ENCODE peak calls at places on chromosomes 2 and 18, in five cellular contexts. M, Y, S, K and I are unnamed samples. For H3K4me1, the result is how much of the 10 kb centered on the place peaks cover.

GRCh38 chr18:3294435-3295080 is 32.6 kb downstream of the MYL12B start:
- DNase-seq in M (no peak), Y (no peak), S (no peak), K (no peak), I (no peak)

GRCh38 chr2:10240911-10241610 is 61.6 kb upstream of the HPCAL1 start:
- DNase-seq in M (no peak), Y (peak), S (no peak), K (no peak), I (no peak)

GRCh38 chr2:101802329-101802728 is 104.8 kb downstream of the MAP4K4 start:
- DNase-seq in M (no peak), Y (no peak), S (no peak), K (no peak), I (no peak)

GRCh38 chr2:171480908-171481307 is 41.4 kb upstream of the CYBRD1 start:
- DNase-seq in M (no peak), Y (no peak), S (no peak), K (no peak), I (peak)

GRCh38 chr2:15808221-15808574 is 132.2 kb upstream of the MYCN start:
- DNase-seq in M (no peak), Y (no peak), S (no peak), K (no peak), I (no peak)

GRCh38 chr2:172308253-172308935 is 119.0 kb upstream of the ITGA6 start:
- DNase-seq in M (no peak), Y (no peak), S (no peak), K (no peak), I (no peak)

GRCh38 chr2:197311521-197312033 is 997 bp upstream of the ANKRD44 start:
- DNase-seq in M (no peak), Y (no peak), S (no peak), K (no peak), I (no peak)

GRCh38 chr2:141957321-141957720 is 173.5 kb downstream of the LRP1B start:
- DNase-seq in M (no peak), Y (no peak), S (no peak), K (no peak), I (no peak)

GRCh38 chr2:156687715-156688114 is 251.5 kb downstream of the GPD2 start:
- DNase-seq in M (no peak), Y (no peak), S (no peak), K (peak), I (no peak)

GRCh38 chr2:120432976-120433815 is 87.3 kb downstream of the INHBB start:
- DNase-seq in M (no peak), Y (no peak), S (no peak), K (no peak), I (no peak)

GRCh38 chr2:99680946-99681345 is 191.1 kb upstream of the REV1 start:
- DNase-seq in M (no peak), Y (no peak), S (no peak), K (no peak), I (no peak)

GRCh38 chr2:13015941-13016340 is 299.2 kb downstream of the TRIB2 start:
- DNase-seq in M (no peak), Y (no peak), S (no peak), K (no peak), I (no peak)

GRCh38 chr2:113136828-113137775 is 9.7 kb downstream of the IL1RN start:
- DNase-seq in M (peak), Y (no peak), S (no peak), K (no peak), I (no peak)

GRCh38 chr2:127508621-127509034 is 17.7 kb downstream of the IWS1 start:
- DNase-seq in M (peak), Y (no peak), S (peak), K (peak), I (peak)

GRCh38 chr2:98823196-98824166 is 92.5 kb upstream of the MGAT4A start:
- DNase-seq in M (no peak), Y (no peak), S (no peak), K (no peak), I (no peak)

GRCh38 chr2:131419447-131419846 is 55.5 kb upstream of the RAB6D start:
- DNase-seq in M (no peak), Y (no peak), S (no peak), K (no peak), I (peak)

GRCh38 chr2:44934024-44934423 is 7.5 kb upstream of the SIX3 start:
- DNase-seq in M (no peak), Y (no peak), S (no peak), K (no peak), I (no peak)

GRCh38 chr2:58055027-58055786 is 8.6 kb downstream of the VRK2 start:
- DNase-seq in M (no peak), Y (no peak), S (no peak), K (no peak), I (no peak)

GRCh38 chr18:23231340-23232021 is 96.2 kb downstream of the CABLES1 start:
- DNase-seq in M (peak), Y (no peak), S (no peak), K (peak), I (peak)

GRCh38 chr2:11434443-11434842 is 31.5 kb downstream of the E2F6 start:
- DNase-seq in M (no peak), Y (no peak), S (no peak), K (no peak), I (no peak)

GRCh38 chr2:101307950-101308431 is 510 bp downstream of the RNF149 start:
- DNase-seq in M (no peak), Y (no peak), S (no peak), K (peak), I (peak)

GRCh38 chr2:149716687-149717086 is 129.1 kb upstream of the MMADHC start:
- DNase-seq in M (no peak), Y (no peak), S (no peak), K (no peak), I (no peak)

GRCh38 chr2:160345102-160345501 is 145.0 kb upstream of the ITGB6 start:
- DNase-seq in M (no peak), Y (no peak), S (no peak), K (no peak), I (no peak)

GRCh38 chr2:64225491-64225890 is 81.3 kb upstream of the PELI1 start:
- DNase-seq in M (no peak), Y (no peak), S (no peak), K (no peak), I (no peak)

GRCh38 chr2:178891265-178891958 is 84.2 kb upstream of the TTN start:
- DNase-seq in M (peak), Y (no peak), S (peak), K (peak), I (peak)

GRCh38 chr2:134337617-134338016 is 83.7 kb downstream of the MGAT5 start:
- DNase-seq in M (no peak), Y (no peak), S (no peak), K (no peak), I (no peak)

GRCh38 chr2:221501210-221501882 is 70.8 kb downstream of the EPHA4 start:
- DNase-seq in M (no peak), Y (no peak), S (no peak), K (no peak), I (no peak)

GRCh38 chr18:79524181-79525078 is 128.7 kb downstream of the NFATC1 start:
- DNase-seq in M (no peak), Y (peak), S (no peak), K (peak), I (no peak)
- H3K27ac ChIP-seq in M (peak), Y (no peak), S (no peak), K (no peak), I (no peak)

GRCh38 chr2:74458132-74458956 is at the start of gene WBP1:
- DNase-seq in M (peak), Y (peak), S (peak), K (peak), I (peak)
- TF ChIP-seq POLR2A in M (peak), Y (peak), S (peak), K (no peak), I (no peak)

GRCh38 chr2:194822657-194823056 is 834.4 kb upstream of the SLC39A10 start:
- DNase-seq in M (no peak), Y (no peak), S (peak), K (no peak), I (no peak)
- H3K4me1 ChIP-seq in M (under half), Y (under half), S (under half), K (under half), I (under half)

DNA sequence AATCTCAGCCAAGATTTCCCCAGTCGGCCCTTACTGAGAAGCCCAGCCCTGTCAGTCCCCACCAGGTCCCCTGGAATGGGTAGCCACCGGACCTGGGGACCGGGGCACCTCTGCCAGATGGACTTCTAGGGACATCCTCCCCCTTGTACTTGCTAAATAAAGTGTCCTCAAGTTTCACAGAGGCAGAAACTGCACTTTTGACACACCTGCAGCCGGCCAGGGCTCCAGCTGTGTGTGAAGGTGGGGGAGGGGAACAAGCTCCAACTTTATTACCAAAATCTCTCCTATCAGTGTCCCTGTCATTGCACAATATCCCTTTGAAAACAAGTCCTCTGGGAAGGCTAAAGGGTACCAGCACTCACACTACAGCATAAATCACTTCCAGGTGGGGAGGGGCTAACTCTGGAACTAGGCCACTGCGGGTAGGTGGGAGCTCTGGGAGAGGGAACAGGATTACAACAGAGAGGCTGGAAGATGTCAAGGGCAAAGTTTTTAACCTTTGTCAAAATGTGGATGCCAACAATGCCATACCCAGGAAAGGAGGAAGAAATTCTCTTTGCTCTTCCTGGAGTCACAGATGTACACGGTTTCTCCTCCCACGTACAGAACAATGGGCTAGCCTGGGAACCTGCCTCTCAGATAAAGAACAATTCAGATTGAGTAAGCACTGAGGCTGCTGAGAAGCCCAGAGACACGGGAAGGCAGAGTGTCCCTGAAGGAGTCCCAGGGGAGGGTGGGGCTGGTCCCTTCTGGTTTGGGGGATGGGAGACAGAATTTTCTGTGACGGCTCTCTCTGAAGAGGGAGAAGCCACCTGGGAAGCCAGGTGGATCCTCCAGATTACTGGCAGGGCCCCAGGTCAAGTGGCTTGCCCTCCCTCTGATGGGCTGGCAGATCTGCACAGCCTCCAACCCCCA is 11.0 kb downstream of the SDC1 start:
- DNase-seq in M (no peak), Y (no peak), S (no peak), K (no peak), I (no peak)
- H3K27ac ChIP-seq in M (no peak), Y (peak), S (no peak), K (peak), I (no peak)

GRCh38 chr2:167451496-167452289 is 563.4 kb downstream of the XIRP2 start:
- DNase-seq in M (no peak), Y (no peak), S (no peak), K (no peak), I (no peak)
- TF ChIP-seq POLR2A in M (no peak), Y (no peak), S (no peak), K (no peak), I (no peak)